ENCODE peak calls at places on chromosomes 2 and 18, in six cellular contexts. H is tibial nerve, L is transverse colon, O is ovary, C is suprapubic skin, P is HepG2. F is an unnamed sample. For H3K4me1 and H3K36me3, the result is how much of the 10 kb centered on the place peaks cover.

GRCh38 chr18:7021994-7022840 is 95.4 kb downstream of the LAMA1 start:
- DNase-seq in H (no peak), L (peak), O (no peak), C (no peak), P (peak), F (no peak)

GRCh38 chr2:15748736-15749323 is 157.2 kb downstream of the DDX1 start:
- DNase-seq in H (no peak), L (peak), O (no peak), C (no peak), P (peak), F (no peak)

GRCh38 chr2:26238301-26238958 is 6.0 kb downstream of the HADHA start:
- DNase-seq in H (no peak), L (no peak), O (no peak), C (no peak), P (peak), F (no peak)

GRCh38 chr2:118837067-118837466 is 10.4 kb downstream of the EN1 start:
- DNase-seq in H (no peak), L (no peak), O (no peak), C (peak), P (no peak), F (no peak)

GRCh38 chr2:47656715-47657600 is 126.0 kb upstream of the MSH6 start:
- DNase-seq in H (no peak), L (no peak), O (no peak), C (no peak), P (no peak), F (no peak)

GRCh38 chr2:199261221-199261620 is 196.5 kb downstream of the SATB2 start:
- DNase-seq in H (no peak), L (no peak), O (no peak), C (no peak), P (no peak), F (no peak)

GRCh38 chr2:182503886-182504285 is 77.0 kb upstream of the PDE1A start:
- DNase-seq in H (no peak), L (no peak), O (no peak), C (no peak), P (no peak), F (no peak)

GRCh38 chr2:124092685-124093084 is 67.6 kb downstream of the CNTNAP5 start:
- DNase-seq in H (no peak), L (no peak), O (no peak), C (no peak), P (no peak), F (no peak)

GRCh38 chr2:96760986-96761832 is 507 bp downstream of the CNNM4 start:
- DNase-seq in H (no peak), L (peak), O (peak), C (no peak), P (peak), F (peak)

GRCh38 chr2:234137400-234138014 is 87.0 kb downstream of the SPP2 start:
- DNase-seq in H (no peak), L (no peak), O (no peak), C (no peak), P (no peak), F (no peak)

DNA sequence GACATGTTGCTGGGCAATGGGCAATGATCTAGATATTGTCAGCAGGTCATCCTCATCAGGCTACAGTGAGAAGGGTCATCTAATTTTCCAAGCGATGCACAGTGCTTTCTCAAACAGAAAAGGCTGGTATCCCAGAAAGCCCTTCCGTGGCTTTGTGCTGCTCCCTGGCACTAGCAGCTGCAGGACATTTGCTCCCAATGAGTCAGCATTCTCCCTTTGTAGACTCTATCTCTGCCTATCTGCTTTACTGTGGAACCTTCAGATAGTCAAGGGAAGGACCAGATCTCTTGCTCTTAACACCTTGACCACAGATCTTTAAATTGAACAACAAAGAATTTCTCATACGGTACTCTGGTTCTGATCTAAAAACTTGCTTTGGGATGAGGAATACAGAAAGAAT is 101.4 kb downstream of the CDH2 start:
- DNase-seq in H (no peak), L (no peak), O (no peak), C (no peak), P (peak), F (no peak)
- H3K4me1 ChIP-seq in H (under half), L (under half), O (under half), C (under half), P (under half), F (under half)

GRCh38 chr2:74372674-74373073 is 7.4 kb downstream of the DCTN1 start:
- DNase-seq in H (no peak), L (no peak), O (no peak), C (no peak), P (no peak), F (no peak)
- H3K36me3 ChIP-seq in H (under half), L (under half), O (under half), C (half or more), P (half or more), F (under half)

GRCh38 chr2:109516445-109517117 is 97.2 kb downstream of the SEPTIN10 start:
- DNase-seq in H (no peak), L (peak), O (no peak), C (no peak), P (peak), F (no peak)

GRCh38 chr2:109513230-109513629 is 100.5 kb downstream of the SEPTIN10 start:
- DNase-seq in H (no peak), L (no peak), O (no peak), C (no peak), P (no peak), F (no peak)

GRCh38 chr2:109514857-109515256 is 98.9 kb downstream of the SEPTIN10 start:
- DNase-seq in H (no peak), L (no peak), O (no peak), C (no peak), P (no peak), F (no peak)

GRCh38 chr2:109512076-109512475 is 101.7 kb downstream of the SEPTIN10 start:
- DNase-seq in H (no peak), L (no peak), O (no peak), C (no peak), P (no peak), F (no peak)

GRCh38 chr2:109513749-109514588 is 99.8 kb downstream of the SEPTIN10 start:
- DNase-seq in H (no peak), L (peak), O (peak), C (no peak), P (no peak), F (peak)
- TF ChIP-seq EP300 in H (no peak), L (no peak), O (no peak), C (no peak), P (no peak), F (peak)

GRCh38 chr2:42977236-42978174 is 185.1 kb upstream of the HAAO start:
- DNase-seq in H (no peak), L (no peak), O (no peak), C (peak), P (no peak), F (peak)
- H3K4me1 ChIP-seq in H (under half), L (under half), O (under half), C (under half), P (half or more), F (under half)

GRCh38 chr18:3252843-3253242 is 5.2 kb downstream of the MYL12A start:
- DNase-seq in H (no peak), L (no peak), O (no peak), C (no peak), P (no peak), F (no peak)
- H3K36me3 ChIP-seq in H (under half), L (under half), O (under half), C (under half), P (under half), F (half or more)

GRCh38 chr2:217691920-217692666 is 310.7 kb downstream of the TNS1 start:
- DNase-seq in H (no peak), L (no peak), O (peak), C (peak), P (no peak), F (peak)
- TF ChIP-seq EP300 in H (no peak), L (no peak), O (no peak), C (no peak), P (no peak), F (no peak)

GRCh38 chr18:79438581-79438980 is 42.9 kb downstream of the NFATC1 start:
- DNase-seq in H (no peak), L (no peak), O (no peak), C (no peak), P (no peak), F (no peak)

GRCh38 chr18:79434611-79435010 is 38.9 kb downstream of the NFATC1 start:
- DNase-seq in H (no peak), L (no peak), O (no peak), C (no peak), P (no peak), F (no peak)

GRCh38 chr18:79438089-79438488 is 42.4 kb downstream of the NFATC1 start:
- DNase-seq in H (no peak), L (no peak), O (no peak), C (no peak), P (no peak), F (no peak)

GRCh38 chr18:79439201-79440023 is 43.7 kb downstream of the NFATC1 start:
- DNase-seq in H (peak), L (no peak), O (no peak), C (no peak), P (no peak), F (no peak)

DNA sequence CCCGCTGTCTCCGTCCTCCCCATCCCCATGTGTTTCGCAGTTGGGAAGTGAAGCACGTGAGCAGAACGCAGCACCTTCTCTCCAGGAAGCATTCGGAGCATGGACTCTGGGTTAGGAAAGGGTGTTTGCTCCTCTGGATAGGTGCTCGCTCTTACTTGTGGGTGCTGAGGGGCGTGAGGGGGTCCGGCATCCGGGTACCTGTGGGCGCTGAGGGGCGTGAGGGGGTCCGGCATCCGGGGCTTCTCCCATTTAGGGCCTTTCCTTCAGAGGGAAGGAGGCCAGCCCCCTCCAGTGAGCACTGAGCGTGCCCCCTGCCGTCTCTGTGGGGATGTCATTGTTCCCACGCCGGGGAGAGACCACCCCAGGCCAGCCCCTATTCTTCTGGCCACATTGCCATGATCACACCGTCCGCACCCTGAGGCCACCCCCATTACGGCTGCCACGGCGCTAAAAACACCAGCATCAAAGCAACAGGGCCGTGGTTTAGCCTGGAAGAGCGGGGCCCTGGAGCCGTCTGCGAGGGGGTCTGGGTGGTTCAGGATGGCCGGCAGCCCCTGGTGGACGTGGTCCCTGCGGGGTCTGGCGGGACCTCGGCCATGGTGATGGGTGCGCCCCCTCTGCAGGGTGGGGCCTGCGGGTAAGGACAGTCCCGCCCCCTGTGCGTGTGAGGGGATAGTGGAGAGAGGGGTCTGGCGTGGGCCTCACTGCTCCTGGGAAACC is 41.0 kb downstream of the NFATC1 start:
- DNase-seq in H (no peak), L (no peak), O (no peak), C (no peak), P (no peak), F (no peak)
- H3K4me1 ChIP-seq in H (under half), L (under half), O (under half), C (under half), P (under half), F (under half)

GRCh38 chr2:9877726-9878125 is 34.5 kb downstream of the TAF1B start:
- DNase-seq in H (no peak), L (no peak), O (no peak), C (no peak), P (no peak), F (no peak)

GRCh38 chr2:9883897-9884296 is 40.6 kb downstream of the TAF1B start:
- DNase-seq in H (no peak), L (no peak), O (no peak), C (no peak), P (no peak), F (no peak)

GRCh38 chr2:9877026-9877425 is 33.8 kb downstream of the TAF1B start:
- DNase-seq in H (no peak), L (no peak), O (no peak), C (no peak), P (no peak), F (no peak)

GRCh38 chr2:9884436-9884835 is 41.2 kb downstream of the TAF1B start:
- DNase-seq in H (no peak), L (no peak), O (no peak), C (no peak), P (no peak), F (no peak)

DNA sequence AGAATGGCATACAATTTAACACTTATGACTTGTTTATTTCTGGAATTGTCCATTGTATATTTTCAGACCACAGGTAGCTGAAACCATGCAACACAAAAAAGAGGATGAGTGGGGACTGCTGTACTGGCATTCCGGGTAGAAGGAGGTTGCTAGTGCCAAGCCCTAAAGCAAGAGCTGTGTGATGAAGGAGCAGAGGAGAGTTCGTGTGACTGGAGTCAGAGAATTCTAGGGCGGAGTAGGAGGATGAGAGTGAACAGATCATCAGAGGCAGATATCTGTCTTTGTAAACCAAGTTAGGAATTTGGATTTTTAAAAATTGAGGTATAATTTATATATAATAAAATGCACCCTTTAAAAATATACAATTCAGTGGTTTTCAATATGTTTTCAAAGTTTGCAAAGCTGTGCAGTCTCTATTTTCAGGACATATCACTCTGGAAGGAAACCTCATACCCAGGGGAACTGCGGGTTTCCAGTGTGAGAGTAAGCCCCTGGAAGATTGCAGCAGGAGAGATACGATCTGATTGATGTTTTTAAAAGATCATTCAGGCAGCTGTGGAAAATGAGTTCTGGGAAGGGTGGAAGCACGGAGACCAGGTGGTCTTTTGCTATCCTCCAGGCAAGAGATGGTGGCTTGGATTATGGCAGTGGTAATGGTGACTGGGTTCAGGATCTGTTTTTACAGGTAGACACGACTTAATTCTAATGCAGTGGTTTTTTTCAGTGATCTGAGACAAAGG is 36.4 kb downstream of the TAF1B start:
- DNase-seq in H (no peak), L (no peak), O (no peak), C (no peak), P (no peak), F (no peak)
- H3K36me3 ChIP-seq in H (under half), L (under half), O (under half), C (half or more), P (under half), F (under half)

GRCh38 chr2:197972587-197972986 is 168.2 kb downstream of the PLCL1 start:
- DNase-seq in H (no peak), L (no peak), O (no peak), C (no peak), P (no peak), F (no peak)

GRCh38 chr2:197972017-197972416 is 167.6 kb downstream of the PLCL1 start:
- DNase-seq in H (peak), L (no peak), O (peak), C (no peak), P (no peak), F (peak)

GRCh38 chr2:197965756-197966155 is 161.4 kb downstream of the PLCL1 start:
- DNase-seq in H (no peak), L (no peak), O (no peak), C (no peak), P (no peak), F (no peak)

GRCh38 chr2:197973772-197974171 is 169.4 kb downstream of the PLCL1 start:
- DNase-seq in H (no peak), L (no peak), O (no peak), C (no peak), P (no peak), F (no peak)

DNA sequence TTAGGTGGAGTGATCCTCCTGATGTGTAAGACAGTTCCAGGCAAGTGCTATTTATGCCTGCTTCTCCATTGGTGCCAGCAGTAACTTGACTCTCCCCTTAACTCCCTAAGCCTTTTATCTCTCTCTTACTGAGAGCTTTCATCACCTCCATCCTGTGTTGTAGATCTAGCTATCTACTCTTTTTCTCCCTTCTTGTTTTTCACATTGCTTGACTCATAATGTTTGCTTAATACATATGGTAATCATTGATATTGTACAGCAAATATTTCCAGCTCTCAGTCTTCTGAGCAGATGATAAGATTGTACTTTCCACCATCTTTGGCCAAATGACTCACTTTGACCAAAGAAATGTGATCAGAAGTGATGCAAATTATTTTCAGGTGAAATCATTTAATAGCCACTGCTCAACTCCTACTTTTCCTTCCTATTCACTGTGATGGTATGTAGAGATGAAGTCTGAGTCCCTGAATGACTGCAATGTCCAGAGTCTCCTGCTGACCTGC is 165.0 kb downstream of the PLCL1 start:
- DNase-seq in H (no peak), L (no peak), O (no peak), C (no peak), P (no peak), F (no peak)
- TF ChIP-seq EP300 in H (no peak), L (no peak), O (no peak), C (no peak), P (no peak), F (no peak)

GRCh38 chr2:203059567-203059966 is 44.9 kb downstream of the NBEAL1 start:
- DNase-seq in H (no peak), L (no peak), O (no peak), C (no peak), P (no peak), F (no peak)
- H3K4me1 ChIP-seq in H (under half), L (under half), O (under half), C (under half), P (under half), F (under half)